ENCODE peak calls at places on chromosome 4, in four cellular contexts. One of them, this sample, is unnamed. For H3K9me3, the result is how much of the 10 kb centered on the place peaks cover.

GRCh38 chr4:119834901-119835300 is 206.3 kb upstream of the PDE5A start:
- DNase-seq in mucosa of descending colon: no peak
- DNase-seq in SJSA1: peak
- DNase-seq in neural progenitor cell: no peak
- DNase-seq in this sample: no peak

GRCh38 chr4:104811727-104812126 is 317.0 kb upstream of the CXXC4 start:
- DNase-seq in neural progenitor cell: no peak
- DNase-seq in mucosa of descending colon: no peak
- DNase-seq in SJSA1: no peak
- DNase-seq in this sample: no peak

GRCh38 chr4:82947498-82947897 is 47.0 kb downstream of the THAP9 start:
- DNase-seq in SJSA1: no peak
- DNase-seq in neural progenitor cell: no peak
- DNase-seq in mucosa of descending colon: no peak
- DNase-seq in this sample: no peak

GRCh38 chr4:138235419-138235952 is 6.7 kb downstream of the SLC7A11 start:
- DNase-seq in neural progenitor cell: no peak
- DNase-seq in mucosa of descending colon: no peak
- DNase-seq in SJSA1: peak
- DNase-seq in this sample: no peak

GRCh38 chr4:161252520-161253141 is 911.2 kb downstream of the FSTL5 start:
- DNase-seq in neural progenitor cell: no peak
- DNase-seq in mucosa of descending colon: no peak
- DNase-seq in SJSA1: no peak
- DNase-seq in this sample: no peak

GRCh38 chr4:154743683-154744340 is at the start of gene LRAT:
- DNase-seq in mucosa of descending colon: peak
- DNase-seq in neural progenitor cell: peak
- DNase-seq in SJSA1: no peak
- DNase-seq in this sample: peak

GRCh38 chr4:185997287-185997686 is 71.7 kb upstream of the TLR3 start:
- DNase-seq in mucosa of descending colon: no peak
- DNase-seq in neural progenitor cell: no peak
- DNase-seq in SJSA1: no peak
- DNase-seq in this sample: no peak

GRCh38 chr4:183288955-183289354 is 31.1 kb downstream of the CLDN22 start:
- DNase-seq in SJSA1: no peak
- DNase-seq in neural progenitor cell: no peak
- DNase-seq in mucosa of descending colon: no peak
- DNase-seq in this sample: no peak

GRCh38 chr4:8553958-8554357 is 26.2 kb upstream of the GPR78 start:
- DNase-seq in SJSA1: no peak
- DNase-seq in mucosa of descending colon: no peak
- DNase-seq in neural progenitor cell: peak
- DNase-seq in this sample: no peak

GRCh38 chr4:149884046-149884445 is 68.4 kb upstream of the IQCM start:
- DNase-seq in mucosa of descending colon: no peak
- DNase-seq in SJSA1: no peak
- DNase-seq in neural progenitor cell: no peak
- DNase-seq in this sample: peak

GRCh38 chr4:48944659-48945290 is 38.2 kb upstream of the OCIAD2 start:
- DNase-seq in SJSA1: no peak
- DNase-seq in neural progenitor cell: peak
- DNase-seq in mucosa of descending colon: no peak
- DNase-seq in this sample: peak

GRCh38 chr4:7195138-7195510 is 2.8 kb downstream of the SORCS2 start:
- DNase-seq in neural progenitor cell: no peak
- DNase-seq in mucosa of descending colon: no peak
- DNase-seq in SJSA1: no peak
- DNase-seq in this sample: no peak

GRCh38 chr4:84238247-84239090 is 260.6 kb downstream of the NKX6-1 start:
- DNase-seq in SJSA1: no peak
- DNase-seq in mucosa of descending colon: no peak
- DNase-seq in neural progenitor cell: no peak
- DNase-seq in this sample: no peak

GRCh38 chr4:158750379-158750778 is 18.4 kb upstream of the FNIP2 start:
- DNase-seq in mucosa of descending colon: no peak
- DNase-seq in neural progenitor cell: no peak
- DNase-seq in SJSA1: peak
- DNase-seq in this sample: no peak

GRCh38 chr4:3365326-3365725 is 72.5 kb downstream of the RGS12 start:
- DNase-seq in neural progenitor cell: no peak
- DNase-seq in SJSA1: no peak
- DNase-seq in mucosa of descending colon: no peak
- DNase-seq in this sample: no peak

GRCh38 chr4:158858410-158859189 is 89.8 kb downstream of the FNIP2 start:
- DNase-seq in mucosa of descending colon: no peak
- DNase-seq in SJSA1: no peak
- DNase-seq in neural progenitor cell: no peak
- DNase-seq in this sample: no peak

GRCh38 chr4:176238157-176238608 is 30.8 kb downstream of the ASB5 start:
- DNase-seq in SJSA1: peak
- DNase-seq in neural progenitor cell: no peak
- DNase-seq in mucosa of descending colon: no peak
- DNase-seq in this sample: no peak

GRCh38 chr4:36348403-36348938 is 67.1 kb downstream of the DTHD1 start:
- DNase-seq in mucosa of descending colon: no peak
- DNase-seq in neural progenitor cell: no peak
- DNase-seq in SJSA1: no peak
- DNase-seq in this sample: no peak

DNA sequence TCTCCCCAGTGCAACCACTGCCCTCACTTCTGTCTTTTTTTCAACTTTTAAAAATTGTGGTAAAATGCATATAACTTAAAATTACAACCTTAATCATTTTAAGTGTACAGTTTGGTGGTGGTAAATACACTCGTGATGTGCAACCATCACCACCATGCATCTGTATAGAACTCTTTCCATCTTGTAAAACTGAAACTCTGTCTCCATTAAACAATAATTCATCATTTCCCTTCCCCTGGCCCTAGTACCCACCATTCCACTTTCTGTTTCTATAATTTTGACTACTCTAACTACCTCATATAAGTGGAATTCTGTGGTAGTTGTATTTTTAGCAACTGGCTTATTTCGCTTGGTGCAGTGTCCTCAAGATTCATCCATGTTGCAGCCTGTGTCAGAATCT is 6.8 kb upstream of the CTBP1 start:
- DNase-seq in SJSA1: no peak
- DNase-seq in neural progenitor cell: no peak
- DNase-seq in mucosa of descending colon: no peak
- DNase-seq in this sample: no peak
- H3K9me3 ChIP-seq in SJSA1: under half
- H3K9me3 ChIP-seq in neural progenitor cell: under half
- H3K9me3 ChIP-seq in mucosa of descending colon: under half
- H3K9me3 ChIP-seq in this sample: under half

GRCh38 chr4:94158883-94159282 is 48.8 kb upstream of the SMARCAD1 start:
- DNase-seq in SJSA1: no peak
- DNase-seq in mucosa of descending colon: no peak
- DNase-seq in neural progenitor cell: no peak
- DNase-seq in this sample: no peak
- H3K9me3 ChIP-seq in SJSA1: under half
- H3K9me3 ChIP-seq in mucosa of descending colon: under half
- H3K9me3 ChIP-seq in neural progenitor cell: under half
- H3K9me3 ChIP-seq in this sample: under half

GRCh38 chr4:174999407-174999806 is 81.2 kb downstream of the ADAM29 start:
- DNase-seq in mucosa of descending colon: no peak
- DNase-seq in neural progenitor cell: no peak
- DNase-seq in SJSA1: peak
- DNase-seq in this sample: no peak
- H3K9me3 ChIP-seq in mucosa of descending colon: under half
- H3K9me3 ChIP-seq in neural progenitor cell: under half
- H3K9me3 ChIP-seq in SJSA1: under half
- H3K9me3 ChIP-seq in this sample: under half

DNA sequence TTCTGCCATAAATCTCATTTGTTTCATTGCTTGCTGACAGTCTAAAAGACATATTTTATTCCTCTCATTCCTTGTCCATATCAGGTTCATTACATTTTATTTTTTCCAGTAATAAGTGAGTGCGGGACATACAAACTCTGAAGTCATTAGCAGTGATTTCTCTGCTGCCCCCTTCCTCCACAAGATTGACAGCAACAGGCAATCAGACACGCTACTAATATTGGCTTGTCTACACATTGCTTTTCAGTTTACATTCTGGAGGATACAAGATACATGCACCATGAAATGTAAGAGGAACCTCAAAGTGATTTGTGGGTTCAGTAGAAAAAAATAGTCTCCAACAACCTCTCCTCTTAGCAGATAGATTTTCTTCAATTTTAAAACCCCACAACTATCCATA is 1093.3 kb upstream of the SLIT2 start:
- DNase-seq in neural progenitor cell: no peak
- DNase-seq in mucosa of descending colon: no peak
- DNase-seq in SJSA1: no peak
- DNase-seq in this sample: no peak
- H3K9me3 ChIP-seq in neural progenitor cell: under half
- H3K9me3 ChIP-seq in mucosa of descending colon: under half
- H3K9me3 ChIP-seq in SJSA1: under half
- H3K9me3 ChIP-seq in this sample: under half

DNA sequence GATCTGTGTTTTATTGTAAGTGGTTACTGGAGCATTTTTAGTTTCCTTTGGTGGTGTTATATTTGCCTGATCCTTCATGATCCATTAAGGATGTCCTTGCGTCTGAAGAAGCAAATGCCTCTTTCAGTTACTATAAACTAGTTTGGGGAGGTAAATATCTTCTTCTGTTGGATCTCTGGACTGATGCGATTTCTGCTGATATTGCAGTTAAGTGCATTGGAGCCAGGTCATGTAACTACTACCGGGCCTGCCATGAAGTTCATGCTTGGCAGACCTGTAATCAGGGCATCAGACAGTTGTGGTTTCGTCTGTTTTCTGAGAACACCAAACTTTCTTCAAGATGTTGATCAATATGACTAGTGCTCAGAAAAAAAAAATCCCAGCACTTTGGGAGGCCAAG is 22.9 kb downstream of the ZNF718 start:
- DNase-seq in mucosa of descending colon: no peak
- DNase-seq in neural progenitor cell: no peak
- DNase-seq in SJSA1: no peak
- DNase-seq in this sample: no peak
- H3K9me3 ChIP-seq in mucosa of descending colon: half or more
- H3K9me3 ChIP-seq in neural progenitor cell: half or more
- H3K9me3 ChIP-seq in SJSA1: under half
- H3K9me3 ChIP-seq in this sample: half or more

DNA sequence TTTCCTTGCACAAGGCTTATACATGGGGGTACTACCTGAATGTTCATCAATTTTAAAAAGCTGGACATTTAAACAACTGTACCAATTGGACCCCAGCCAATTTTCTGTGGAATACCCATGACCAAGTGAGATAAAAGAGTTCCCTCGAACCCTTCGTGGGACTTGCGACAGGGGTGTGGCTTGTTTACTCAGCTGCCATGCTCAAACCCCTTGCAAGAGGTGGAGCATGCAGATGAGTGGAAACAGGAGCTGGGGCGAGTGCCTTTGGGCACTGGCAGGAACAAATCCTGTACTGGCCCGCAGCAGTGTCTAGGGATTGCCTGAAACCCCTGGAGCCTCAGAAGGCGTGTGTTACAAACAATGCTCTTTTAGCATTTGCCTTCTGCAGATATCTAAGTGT is 144.2 kb downstream of the PDHA2 start:
- DNase-seq in neural progenitor cell: no peak
- DNase-seq in mucosa of descending colon: no peak
- DNase-seq in SJSA1: no peak
- DNase-seq in this sample: no peak
- H3K9me3 ChIP-seq in neural progenitor cell: under half
- H3K9me3 ChIP-seq in mucosa of descending colon: under half
- H3K9me3 ChIP-seq in SJSA1: under half
- H3K9me3 ChIP-seq in this sample: under half

DNA sequence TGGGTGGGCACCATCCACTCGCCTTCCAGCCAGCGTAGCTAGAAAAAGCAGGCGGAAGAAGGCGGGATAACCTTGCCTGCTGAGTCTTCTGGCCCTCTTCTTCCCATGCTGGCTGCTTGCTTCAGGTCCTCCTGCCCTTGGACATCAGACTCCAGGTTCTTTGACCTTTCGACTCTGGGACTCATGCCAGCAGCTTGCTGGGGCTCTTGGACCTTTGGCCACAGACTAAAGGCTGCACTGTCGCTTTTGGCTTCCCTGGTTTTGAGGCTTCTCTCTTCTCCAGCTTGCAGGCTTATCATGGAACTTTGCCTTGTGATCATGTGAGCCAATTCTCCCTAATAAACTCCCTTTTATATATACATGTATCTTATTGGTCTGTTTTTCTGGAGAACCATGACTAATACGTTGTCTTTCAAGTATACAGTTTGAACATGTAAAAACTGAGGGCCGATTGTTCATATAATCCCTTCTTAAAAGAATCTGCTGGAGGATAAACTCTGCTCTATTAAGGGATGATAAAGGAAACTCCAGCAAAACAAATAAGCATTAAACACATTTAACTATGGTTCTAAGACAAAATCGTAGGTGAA is 116.6 kb upstream of the LCORL start:
- DNase-seq in neural progenitor cell: no peak
- DNase-seq in SJSA1: no peak
- DNase-seq in mucosa of descending colon: no peak
- DNase-seq in this sample: peak
- H3K9me3 ChIP-seq in neural progenitor cell: under half
- H3K9me3 ChIP-seq in SJSA1: under half
- H3K9me3 ChIP-seq in mucosa of descending colon: under half
- H3K9me3 ChIP-seq in this sample: under half